ENCODE peak calls at places on chromosomes 13 and 19, in seven cellular contexts. One of them, this sample, is unnamed.

GRCh38 chr19:32022044-32022945 is 323.1 kb upstream of the ZNF507 start:
- DNase-seq in trophoblast cell: no peak
- DNase-seq in mesenchymal stem cell: no peak
- DNase-seq in IMR-90: no peak
- DNase-seq in H1: no peak
- DNase-seq in mesendoderm: no peak
- DNase-seq in H9: no peak
- DNase-seq in this sample: no peak

GRCh38 chr13:106398289-106398688 is 137.2 kb downstream of the EFNB2 start:
- DNase-seq in IMR-90: no peak
- DNase-seq in trophoblast cell: no peak
- DNase-seq in mesendoderm: no peak
- DNase-seq in H1: no peak
- DNase-seq in mesenchymal stem cell: no peak
- DNase-seq in H9: no peak
- DNase-seq in this sample: no peak

GRCh38 chr13:39266426-39266825 is 228.2 kb downstream of the NHLRC3 start:
- DNase-seq in H1: no peak
- DNase-seq in mesendoderm: no peak
- DNase-seq in H9: no peak
- DNase-seq in mesenchymal stem cell: no peak
- DNase-seq in trophoblast cell: peak; percentile 22
- DNase-seq in IMR-90: no peak
- DNase-seq in this sample: no peak

GRCh38 chr13:113762538-113762937 is 3.5 kb downstream of the TMEM255B start:
- DNase-seq in mesendoderm: peak; percentile 11
- DNase-seq in H1: no peak
- DNase-seq in trophoblast cell: no peak
- DNase-seq in H9: no peak
- DNase-seq in mesenchymal stem cell: no peak
- DNase-seq in IMR-90: no peak
- DNase-seq in this sample: no peak

GRCh38 chr19:39498262-39499081 is at the start of gene DLL3:
- DNase-seq in H9: peak; percentile 51
- DNase-seq in trophoblast cell: no peak
- DNase-seq in IMR-90: peak; percentile 7
- DNase-seq in mesenchymal stem cell: peak; percentile 53
- DNase-seq in H1: peak; percentile 57
- DNase-seq in mesendoderm: peak; percentile 41
- DNase-seq in this sample: no peak

GRCh38 chr13:23621316-23621645 is 51.1 kb downstream of the TNFRSF19 start:
- DNase-seq in IMR-90: peak; percentile 96
- DNase-seq in H1: no peak
- DNase-seq in trophoblast cell: peak; percentile 43
- DNase-seq in mesenchymal stem cell: peak; percentile 92
- DNase-seq in H9: no peak
- DNase-seq in mesendoderm: peak; percentile 92
- DNase-seq in this sample: no peak

GRCh38 chr19:46977548-46977947 is 42.1 kb upstream of the NPAS1 start:
- DNase-seq in mesenchymal stem cell: peak; percentile 50
- DNase-seq in trophoblast cell: no peak
- DNase-seq in H9: no peak
- DNase-seq in H1: no peak
- DNase-seq in mesendoderm: no peak
- DNase-seq in IMR-90: no peak
- DNase-seq in this sample: no peak

GRCh38 chr19:14333101-14333871 is 48.0 kb upstream of the ADGRE5 start:
- DNase-seq in mesendoderm: peak; percentile 66
- DNase-seq in H1: peak; percentile 76
- DNase-seq in H9: peak; percentile 60
- DNase-seq in trophoblast cell: peak; percentile 57
- DNase-seq in IMR-90: no peak
- DNase-seq in mesenchymal stem cell: no peak
- DNase-seq in this sample: no peak

GRCh38 chr19:9205506-9206113 is 13.8 kb downstream of the OR7D4 start:
- DNase-seq in mesenchymal stem cell: peak; percentile 49
- DNase-seq in H9: peak; percentile 78
- DNase-seq in H1: peak; percentile 74
- DNase-seq in mesendoderm: peak; percentile 68
- DNase-seq in IMR-90: peak; percentile 54
- DNase-seq in trophoblast cell: peak; percentile 79
- DNase-seq in this sample: peak; percentile 5

GRCh38 chr13:49812806-49813205 is 20.3 kb upstream of the KPNA3 start:
- DNase-seq in mesendoderm: no peak
- DNase-seq in mesenchymal stem cell: no peak
- DNase-seq in IMR-90: no peak
- DNase-seq in trophoblast cell: no peak
- DNase-seq in H9: no peak
- DNase-seq in H1: no peak
- DNase-seq in this sample: no peak

GRCh38 chr13:20301391-20302071 is 69.4 kb upstream of the GJB6 start:
- DNase-seq in trophoblast cell: no peak
- DNase-seq in H1: peak; percentile 57
- DNase-seq in mesenchymal stem cell: no peak
- DNase-seq in IMR-90: no peak
- DNase-seq in H9: peak; percentile 48
- DNase-seq in mesendoderm: peak; percentile 45
- DNase-seq in this sample: peak; percentile 2

GRCh38 chr13:94315188-94315587 is 164.3 kb downstream of the DCT start:
- DNase-seq in H1: no peak
- DNase-seq in mesenchymal stem cell: no peak
- DNase-seq in trophoblast cell: no peak
- DNase-seq in mesendoderm: no peak
- DNase-seq in IMR-90: no peak
- DNase-seq in H9: no peak
- DNase-seq in this sample: no peak

GRCh38 chr13:22235285-22235949 is 564.5 kb downstream of the FGF9 start:
- DNase-seq in H1: no peak
- DNase-seq in trophoblast cell: no peak
- DNase-seq in mesendoderm: peak; percentile 87
- DNase-seq in H9: peak; percentile 57
- DNase-seq in IMR-90: peak; percentile 4
- DNase-seq in mesenchymal stem cell: no peak
- DNase-seq in this sample: no peak

GRCh38 chr13:110107568-110108347 is 199.2 kb downstream of the COL4A1 start:
- DNase-seq in mesendoderm: peak; percentile 70
- DNase-seq in trophoblast cell: no peak
- DNase-seq in H9: peak; percentile 72
- DNase-seq in mesenchymal stem cell: no peak
- DNase-seq in H1: peak; percentile 76
- DNase-seq in IMR-90: no peak
- DNase-seq in this sample: no peak

GRCh38 chr13:44307255-44307654 is 66.4 kb upstream of the SERP2 start:
- DNase-seq in H1: no peak
- DNase-seq in mesenchymal stem cell: peak; percentile 45
- DNase-seq in mesendoderm: no peak
- DNase-seq in trophoblast cell: no peak
- DNase-seq in IMR-90: peak; percentile 38
- DNase-seq in H9: no peak
- DNase-seq in this sample: no peak

GRCh38 chr13:102862624-102863210 is 16.9 kb downstream of the ERCC5 start:
- DNase-seq in H9: no peak
- DNase-seq in mesenchymal stem cell: no peak
- DNase-seq in trophoblast cell: no peak
- DNase-seq in H1: no peak
- DNase-seq in IMR-90: no peak
- DNase-seq in mesendoderm: no peak
- DNase-seq in this sample: no peak
- H2AK5ac ChIP-seq in H9: no peak overlapping the region
- H2AK5ac ChIP-seq in mesenchymal stem cell: no peak overlapping the region
- H2AK5ac ChIP-seq in trophoblast cell: no peak overlapping the region
- H2AK5ac ChIP-seq in H1: no peak overlapping the region
- H2AK5ac ChIP-seq in IMR-90: no peak overlapping the region
- H2AK5ac ChIP-seq in mesendoderm: no peak overlapping the region
- H2AK5ac ChIP-seq in this sample: no peak overlapping the region

GRCh38 chr13:27137759-27138158 is 33.9 kb downstream of the USP12 start:
- DNase-seq in H1: no peak
- DNase-seq in H9: no peak
- DNase-seq in mesenchymal stem cell: no peak
- DNase-seq in IMR-90: no peak
- DNase-seq in trophoblast cell: no peak
- DNase-seq in mesendoderm: no peak
- DNase-seq in this sample: no peak

GRCh38 chr13:27131906-27132305 is 39.7 kb downstream of the USP12 start:
- DNase-seq in IMR-90: no peak
- DNase-seq in H9: no peak
- DNase-seq in mesenchymal stem cell: no peak
- DNase-seq in H1: no peak
- DNase-seq in trophoblast cell: no peak
- DNase-seq in mesendoderm: no peak
- DNase-seq in this sample: no peak

GRCh38 chr13:27132538-27132937 is 39.1 kb downstream of the USP12 start:
- DNase-seq in mesenchymal stem cell: no peak
- DNase-seq in IMR-90: no peak
- DNase-seq in mesendoderm: no peak
- DNase-seq in H9: no peak
- DNase-seq in H1: no peak
- DNase-seq in trophoblast cell: no peak
- DNase-seq in this sample: no peak

GRCh38 chr13:27133889-27134288 is 37.7 kb downstream of the USP12 start:
- DNase-seq in mesendoderm: no peak
- DNase-seq in IMR-90: no peak
- DNase-seq in trophoblast cell: no peak
- DNase-seq in H1: no peak
- DNase-seq in H9: no peak
- DNase-seq in mesenchymal stem cell: no peak
- DNase-seq in this sample: no peak

GRCh38 chr13:27135023-27135422 is 36.6 kb downstream of the USP12 start:
- DNase-seq in IMR-90: no peak
- DNase-seq in trophoblast cell: no peak
- DNase-seq in H9: no peak
- DNase-seq in mesendoderm: no peak
- DNase-seq in mesenchymal stem cell: no peak
- DNase-seq in H1: no peak
- DNase-seq in this sample: no peak
- H3K4me1 ChIP-seq in IMR-90: peaks cover 16% of the 10 kb centered on the region
- H3K4me1 ChIP-seq in trophoblast cell: no peaks in the 10 kb centered on the region
- H3K4me1 ChIP-seq in H9: peaks cover 7% of the 10 kb centered on the region
- H3K4me1 ChIP-seq in mesendoderm: peaks cover 5% of the 10 kb centered on the region
- H3K4me1 ChIP-seq in mesenchymal stem cell: peaks cover 7% of the 10 kb centered on the region
- H3K4me1 ChIP-seq in H1: peaks cover 7% of the 10 kb centered on the region
- H3K4me1 ChIP-seq in this sample: no peaks in the 10 kb centered on the region

GRCh38 chr19:1655992-1656608 is 3.7 kb upstream of the TCF3 start:
- DNase-seq in H9: no peak
- DNase-seq in trophoblast cell: no peak
- DNase-seq in mesenchymal stem cell: no peak
- DNase-seq in IMR-90: no peak
- DNase-seq in H1: no peak
- DNase-seq in mesendoderm: no peak
- DNase-seq in this sample: no peak
- H2AK5ac ChIP-seq in H9: no peak overlapping the region
- H2AK5ac ChIP-seq in trophoblast cell: no peak overlapping the region
- H2AK5ac ChIP-seq in mesenchymal stem cell: no peak overlapping the region
- H2AK5ac ChIP-seq in IMR-90: no peak overlapping the region
- H2AK5ac ChIP-seq in H1: no peak overlapping the region
- H2AK5ac ChIP-seq in mesendoderm: no peak overlapping the region
- H2AK5ac ChIP-seq in this sample: peak overlapping the region; percentile 82

GRCh38 chr19:6580313-6580712 is 10.6 kb downstream of the CD70 start:
- DNase-seq in mesenchymal stem cell: no peak
- DNase-seq in H9: no peak
- DNase-seq in H1: no peak
- DNase-seq in trophoblast cell: peak; percentile 66
- DNase-seq in mesendoderm: no peak
- DNase-seq in IMR-90: peak; percentile 12
- DNase-seq in this sample: no peak
- H3K4me1 ChIP-seq in mesenchymal stem cell: peaks cover 3% of the 10 kb centered on the region
- H3K4me1 ChIP-seq in H9: no peaks in the 10 kb centered on the region
- H3K4me1 ChIP-seq in H1: no peaks in the 10 kb centered on the region
- H3K4me1 ChIP-seq in trophoblast cell: no peaks in the 10 kb centered on the region
- H3K4me1 ChIP-seq in mesendoderm: no peaks in the 10 kb centered on the region
- H3K4me1 ChIP-seq in IMR-90: no peaks in the 10 kb centered on the region
- H3K4me1 ChIP-seq in this sample: peaks cover 7% of the 10 kb centered on the region

GRCh38 chr13:102033316-102033715 is 368.5 kb downstream of the FGF14 start:
- DNase-seq in H1: no peak
- DNase-seq in H9: no peak
- DNase-seq in mesendoderm: no peak
- DNase-seq in IMR-90: no peak
- DNase-seq in trophoblast cell: no peak
- DNase-seq in mesenchymal stem cell: no peak
- DNase-seq in this sample: no peak

GRCh38 chr13:102033719-102034446 is 368.0 kb downstream of the FGF14 start:
- DNase-seq in H1: no peak
- DNase-seq in mesenchymal stem cell: no peak
- DNase-seq in IMR-90: no peak
- DNase-seq in H9: no peak
- DNase-seq in mesendoderm: no peak
- DNase-seq in trophoblast cell: no peak
- DNase-seq in this sample: peak; percentile 14

GRCh38 chr13:102028198-102028597 is 373.6 kb downstream of the FGF14 start:
- DNase-seq in IMR-90: no peak
- DNase-seq in H1: no peak
- DNase-seq in H9: no peak
- DNase-seq in mesendoderm: no peak
- DNase-seq in trophoblast cell: no peak
- DNase-seq in mesenchymal stem cell: no peak
- DNase-seq in this sample: no peak

DNA sequence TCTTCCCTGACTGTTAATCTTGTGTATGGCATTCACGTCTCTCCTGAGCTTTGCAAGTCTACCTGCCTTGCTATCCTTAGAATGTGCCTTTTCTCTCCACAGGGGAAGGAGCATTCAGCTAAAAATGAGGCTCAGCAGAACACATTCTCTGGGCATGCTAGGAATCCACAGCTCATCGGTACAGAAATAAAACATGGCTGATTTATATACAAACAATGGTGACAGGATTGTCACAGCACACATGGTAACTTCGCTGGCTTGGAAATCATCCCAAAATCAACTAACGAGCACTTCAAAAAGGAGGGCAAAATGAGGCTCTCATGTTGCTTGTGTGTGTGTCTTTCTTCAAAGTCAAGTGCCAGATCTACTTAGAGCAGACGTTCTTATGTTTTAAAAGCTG is 373.0 kb downstream of the FGF14 start:
- DNase-seq in H1: no peak
- DNase-seq in mesendoderm: no peak
- DNase-seq in trophoblast cell: no peak
- DNase-seq in H9: no peak
- DNase-seq in IMR-90: no peak
- DNase-seq in mesenchymal stem cell: no peak
- DNase-seq in this sample: no peak
- H2AK5ac ChIP-seq in H1: no peak overlapping the region
- H2AK5ac ChIP-seq in mesendoderm: no peak overlapping the region
- H2AK5ac ChIP-seq in trophoblast cell: no peak overlapping the region
- H2AK5ac ChIP-seq in H9: no peak overlapping the region
- H2AK5ac ChIP-seq in IMR-90: no peak overlapping the region
- H2AK5ac ChIP-seq in mesenchymal stem cell: no peak overlapping the region
- H2AK5ac ChIP-seq in this sample: no peak overlapping the region

GRCh38 chr13:98529171-98529570 is 47.7 kb downstream of the STK24 start:
- DNase-seq in mesenchymal stem cell: no peak
- DNase-seq in IMR-90: no peak
- DNase-seq in mesendoderm: no peak
- DNase-seq in H9: no peak
- DNase-seq in trophoblast cell: no peak
- DNase-seq in H1: no peak
- DNase-seq in this sample: no peak
- H3K4me1 ChIP-seq in mesenchymal stem cell: peaks cover 19% of the 10 kb centered on the region
- H3K4me1 ChIP-seq in IMR-90: peaks cover 5% of the 10 kb centered on the region
- H3K4me1 ChIP-seq in mesendoderm: peaks cover 16% of the 10 kb centered on the region
- H3K4me1 ChIP-seq in H9: peaks cover 6% of the 10 kb centered on the region
- H3K4me1 ChIP-seq in trophoblast cell: peaks cover 2% of the 10 kb centered on the region
- H3K4me1 ChIP-seq in H1: peaks cover 16% of the 10 kb centered on the region
- H3K4me1 ChIP-seq in this sample: peaks cover 25% of the 10 kb centered on the region

GRCh38 chr13:53023246-53023645 is 5.4 kb upstream of the OLFM4 start:
- DNase-seq in trophoblast cell: no peak
- DNase-seq in IMR-90: no peak
- DNase-seq in H9: no peak
- DNase-seq in mesenchymal stem cell: no peak
- DNase-seq in H1: no peak
- DNase-seq in mesendoderm: no peak
- DNase-seq in this sample: no peak
- H2AK5ac ChIP-seq in trophoblast cell: no peak overlapping the region
- H2AK5ac ChIP-seq in IMR-90: no peak overlapping the region
- H2AK5ac ChIP-seq in H9: no peak overlapping the region
- H2AK5ac ChIP-seq in mesenchymal stem cell: no peak overlapping the region
- H2AK5ac ChIP-seq in H1: no peak overlapping the region
- H2AK5ac ChIP-seq in mesendoderm: no peak overlapping the region
- H2AK5ac ChIP-seq in this sample: no peak overlapping the region